ENCODE peak calls at places on chromosomes 2 and 18, in nine cellular contexts. F is tibial nerve, K is ovary, C is uterus, P is A549, S is upper lobe of left lung, G is heart left ventricle, Q is IMR-90, L is transverse colon. D is an unnamed sample.
A peak's percentile ranks its signal among the peaks of the same experiment; 100 is the strongest.

GRCh38 chr2:170224692-170225091 is 46.7 kb downstream of the MYO3B start:
- DNase-seq in K (no peak), S (no peak), F (no peak), C (no peak), G (no peak), Q (no peak), L (no peak), P (no peak), D (no peak)

GRCh38 chr18:73842795-73843394 is 304.7 kb downstream of the FBXO15 start:
- DNase-seq in K (no peak), C (peak; percentile 19), Q (peak; percentile 65), F (peak; percentile 66), L (peak; percentile 25), G (peak; percentile 41), P (peak; percentile 19), S (no peak), D (peak; percentile 31)

GRCh38 chr2:47094519-47095155 is 60.5 kb downstream of the STPG4 start:
- DNase-seq in C (no peak), Q (peak; percentile 59), G (no peak), S (no peak), L (no peak), F (no peak), K (no peak), P (no peak), D (no peak)

GRCh38 chr18:1092228-1092627 is 187.6 kb downstream of the ADCYAP1 start:
- DNase-seq in G (no peak), P (no peak), L (no peak), F (no peak), C (no peak), K (no peak), Q (no peak), S (no peak), D (no peak)

GRCh38 chr2:120175000-120175581 is 48.1 kb downstream of the TMEM185B start:
- DNase-seq in F (peak; percentile 67), P (peak; percentile 26), Q (peak; percentile 79), G (no peak), S (no peak), L (no peak), K (no peak), C (no peak), D (peak; percentile 42)

GRCh38 chr2:214899751-214900150 is 90.3 kb upstream of the BARD1 start:
- DNase-seq in F (no peak), K (no peak), C (no peak), S (no peak), P (no peak), L (no peak), Q (no peak), G (no peak), D (no peak)

GRCh38 chr2:95061601-95062183 is 36.2 kb downstream of the MAL start:
- DNase-seq in C (no peak), S (peak; percentile 46), Q (no peak), F (no peak), P (no peak), G (peak; percentile 12), L (no peak), K (no peak), D (no peak)

GRCh38 chr18:34694611-34695165 is 15.4 kb upstream of the DTNA start:
- DNase-seq in K (no peak), F (no peak), G (no peak), Q (peak; percentile 13), P (no peak), L (no peak), S (no peak), C (no peak), D (no peak)

GRCh38 chr2:174180165-174180724 is 68.1 kb downstream of the OLA1 start:
- DNase-seq in P (no peak), F (no peak), K (no peak), C (no peak), Q (no peak), G (no peak), L (no peak), S (no peak), D (no peak)

GRCh38 chr2:190863946-190864345 is 16.7 kb upstream of the GLS start:
- DNase-seq in G (no peak), C (no peak), K (no peak), L (peak; percentile 22), S (no peak), F (no peak), Q (no peak), P (no peak), D (no peak)

GRCh38 chr18:49459404-49460171 is 857 bp downstream of the DYM start:
- DNase-seq in P (peak; percentile 26), L (no peak), C (no peak), K (no peak), G (no peak), F (peak; percentile 25), S (no peak), Q (peak; percentile 12), D (no peak)

GRCh38 chr18:23229472-23229871 is 94.2 kb downstream of the CABLES1 start:
- DNase-seq in F (no peak), L (no peak), P (no peak), G (no peak), C (no peak), Q (peak; percentile 50), S (no peak), K (no peak), D (no peak)

GRCh38 chr18:23227729-23228075 is 92.4 kb downstream of the CABLES1 start:
- DNase-seq in F (no peak), K (no peak), Q (no peak), L (no peak), S (no peak), G (no peak), P (no peak), C (no peak), D (no peak)

GRCh38 chr18:23226930-23227728 is 91.8 kb downstream of the CABLES1 start:
- DNase-seq in L (no peak), P (no peak), S (no peak), C (peak; percentile 69), Q (peak; percentile 94), K (peak; percentile 72), F (peak; percentile 33), G (peak; percentile 46), D (peak; percentile 63)

GRCh38 chr18:23226386-23226785 is 91.1 kb downstream of the CABLES1 start:
- DNase-seq in L (no peak), S (no peak), P (no peak), F (no peak), G (no peak), K (no peak), C (no peak), Q (peak; percentile 61), D (no peak)

DNA sequence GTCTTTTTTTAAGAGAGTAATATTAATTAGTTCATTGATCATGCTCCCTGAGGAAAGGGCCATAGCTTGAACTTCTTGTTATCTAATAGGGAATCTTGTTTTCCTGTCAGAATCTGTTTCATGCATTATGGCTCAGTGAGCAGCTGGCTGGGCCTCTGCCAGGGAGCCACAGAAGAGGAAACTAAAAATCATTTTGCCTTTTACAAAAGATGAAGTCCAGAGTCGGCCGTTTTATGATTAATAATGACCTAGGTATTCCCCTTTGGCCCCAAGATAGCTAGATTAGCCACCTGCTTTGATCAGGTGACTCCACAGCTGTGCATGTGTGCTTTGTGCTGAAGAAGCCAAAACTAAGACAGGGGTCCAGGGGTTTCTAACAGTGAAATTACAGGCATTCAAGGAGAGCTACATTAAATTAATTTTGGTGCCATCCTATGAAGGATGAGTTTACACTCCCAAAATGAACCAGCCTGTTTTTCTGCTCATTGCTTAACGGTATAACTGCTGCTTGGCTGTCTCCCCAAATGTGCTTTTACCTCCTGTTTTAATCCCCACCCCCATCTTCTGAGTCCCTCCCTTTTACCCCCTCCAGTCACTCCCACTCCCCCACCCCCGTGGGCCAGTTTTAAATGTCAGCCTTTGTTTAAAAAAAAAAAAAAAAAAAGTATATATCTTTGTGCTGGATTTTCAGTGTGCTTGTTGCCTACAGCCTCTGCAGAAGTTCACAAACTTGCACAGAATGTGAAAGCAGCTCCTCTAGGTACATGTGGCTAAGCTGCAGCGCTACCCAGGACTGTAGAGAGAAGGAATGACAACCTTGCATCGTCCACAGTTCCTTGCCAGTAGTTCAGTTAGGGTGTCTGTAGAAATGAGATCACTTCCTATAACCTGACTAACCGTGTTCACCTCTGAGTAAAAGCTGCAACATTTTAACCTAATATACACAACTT is 93.1 kb downstream of the CABLES1 start:
- DNase-seq in Q (peak; percentile 75), P (no peak), K (peak; percentile 27), S (no peak), F (no peak), C (no peak), L (peak; percentile 31), G (peak; percentile 39), D (peak; percentile 59)
- H3K27ac ChIP-seq in Q (peak overlapping the region; percentile 72), P (no peak overlapping the region), K (peak overlapping the region; percentile 53), S (no peak overlapping the region), F (peak overlapping the region; percentile 70), C (peak overlapping the region; percentile 84), L (peak overlapping the region; percentile 73), G (peak overlapping the region; percentile 78), D (no peak overlapping the region)

DNA sequence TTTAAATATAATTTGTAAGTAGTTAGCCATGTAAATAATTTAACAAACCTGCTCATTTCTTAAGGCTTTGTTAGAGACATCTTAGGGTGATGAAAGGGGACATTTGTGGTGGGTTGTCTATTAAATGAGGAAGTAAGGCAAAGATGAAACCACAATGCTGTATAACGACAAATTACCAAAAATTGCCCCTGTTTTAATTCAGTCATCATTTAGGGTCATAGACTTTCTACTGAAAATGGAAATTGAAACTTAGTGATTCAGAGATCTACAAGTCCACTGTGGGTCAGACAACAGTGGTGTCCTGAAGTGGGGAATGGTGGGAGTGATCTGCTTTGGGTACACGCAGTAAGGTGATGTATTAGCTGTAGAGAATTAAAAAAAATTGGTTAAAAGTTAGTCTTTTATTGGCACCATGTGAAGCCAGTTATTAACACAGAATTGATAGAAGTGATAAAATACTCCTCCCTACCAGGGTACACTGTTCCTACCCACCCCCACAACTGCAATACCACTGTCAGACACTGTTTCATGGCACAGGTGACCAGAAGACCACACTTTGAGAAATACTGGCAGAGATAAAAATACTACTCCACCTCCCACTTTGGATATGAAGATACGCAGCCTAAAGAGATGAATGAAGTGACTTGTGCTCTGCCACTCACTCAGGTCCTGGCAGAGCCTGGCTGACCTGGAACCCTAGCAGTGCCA is 13.4 kb downstream of the CERS6 start:
- DNase-seq in L (no peak), G (no peak), C (no peak), Q (no peak), P (no peak), F (no peak), K (no peak), S (no peak), D (no peak)
- H3K4me1 ChIP-seq in L (peaks cover 23% of the 10 kb centered on the region), G (peaks cover 56% of the 10 kb centered on the region), C (no peaks in the 10 kb centered on the region), Q (no peaks in the 10 kb centered on the region), P (peaks cover 23% of the 10 kb centered on the region), F (peaks cover 8% of the 10 kb centered on the region), K (peaks cover 10% of the 10 kb centered on the region), S (peaks cover 9% of the 10 kb centered on the region), D (peaks cover 6% of the 10 kb centered on the region)

DNA sequence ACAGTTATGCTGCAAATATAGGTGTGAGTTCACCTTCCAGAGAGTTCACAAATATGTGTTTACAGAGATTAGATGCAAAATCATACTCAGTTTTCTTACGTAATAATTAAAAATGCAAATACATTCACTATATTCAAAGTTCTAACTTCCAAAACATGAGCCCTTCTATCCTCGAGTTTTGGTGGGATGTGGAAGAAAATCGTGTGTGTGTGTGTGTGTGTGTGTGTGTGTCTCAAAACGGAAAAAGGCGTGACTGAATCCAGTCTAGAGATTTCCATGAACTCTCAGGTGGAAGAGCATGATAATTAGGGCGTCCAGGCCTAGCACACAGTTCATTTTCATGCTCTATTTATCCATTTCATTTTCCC is 1.2 kb downstream of the DSG2 start:
- DNase-seq in S (no peak), C (no peak), F (no peak), G (no peak), P (no peak), Q (no peak), K (no peak), L (no peak), D (no peak)
- TF ChIP-seq POLR2A in S (no peak), C (no peak), F (no peak), G (no peak), P (no peak), Q (no peak), K (no peak), L (no peak), D (no peak)

GRCh38 chr2:20140321-20141055 is 84.4 kb downstream of the SDC1 start:
- DNase-seq in L (no peak), Q (no peak), K (no peak), F (no peak), G (no peak), C (no peak), S (no peak), P (no peak), D (no peak)
- H3K27ac ChIP-seq in L (no peak overlapping the region), Q (no peak overlapping the region), K (no peak overlapping the region), F (no peak overlapping the region), G (no peak overlapping the region), C (no peak overlapping the region), S (no peak overlapping the region), P (peak overlapping the region; percentile 71), D (no peak overlapping the region)

D was measured in adrenal gland.